ENCODE peak calls at places on chromosome 14, in four cellular contexts. One of them, this sample, is unnamed.

GRCh38 chr14:93156693-93157369 is 27.9 kb downstream of the MOAP1 start:
- DNase-seq in upper lobe of right lung: no peak
- DNase-seq in lung: no peak
- DNase-seq in fibroblast of pulmonary artery: no peak
- DNase-seq in this sample: peak

GRCh38 chr14:88831285-88831684 is 6.8 kb downstream of the TTC8 start:
- DNase-seq in lung: no peak
- DNase-seq in upper lobe of right lung: no peak
- DNase-seq in fibroblast of pulmonary artery: peak
- DNase-seq in this sample: peak

GRCh38 chr14:85564841-85565527 is 35.0 kb downstream of the FLRT2 start:
- DNase-seq in upper lobe of right lung: no peak
- DNase-seq in fibroblast of pulmonary artery: no peak
- DNase-seq in lung: no peak
- DNase-seq in this sample: no peak

GRCh38 chr14:94088516-94088915 is 7.4 kb downstream of the IFI27L1 start:
- DNase-seq in lung: no peak
- DNase-seq in upper lobe of right lung: no peak
- DNase-seq in fibroblast of pulmonary artery: peak
- DNase-seq in this sample: peak

GRCh38 chr14:91295851-91296796 is 51.6 kb upstream of the GPR68 start:
- DNase-seq in lung: no peak
- DNase-seq in fibroblast of pulmonary artery: no peak
- DNase-seq in upper lobe of right lung: no peak
- DNase-seq in this sample: no peak

GRCh38 chr14:46951103-46951502 is 299.5 kb upstream of the RPL10L start:
- DNase-seq in lung: no peak
- DNase-seq in fibroblast of pulmonary artery: no peak
- DNase-seq in upper lobe of right lung: no peak
- DNase-seq in this sample: no peak

GRCh38 chr14:51070732-51071131 is 24.2 kb downstream of the TRIM9 start:
- DNase-seq in fibroblast of pulmonary artery: no peak
- DNase-seq in upper lobe of right lung: no peak
- DNase-seq in lung: no peak
- DNase-seq in this sample: no peak

GRCh38 chr14:98733536-98733935 is 538.5 kb downstream of the BCL11B start:
- DNase-seq in upper lobe of right lung: no peak
- DNase-seq in fibroblast of pulmonary artery: no peak
- DNase-seq in lung: no peak
- DNase-seq in this sample: no peak

GRCh38 chr14:69345402-69345801 is 52.7 kb downstream of the ERH start:
- DNase-seq in lung: no peak
- DNase-seq in upper lobe of right lung: no peak
- DNase-seq in fibroblast of pulmonary artery: no peak
- DNase-seq in this sample: no peak

GRCh38 chr14:53955671-53956426 is 776 bp downstream of the BMP4 start:
- DNase-seq in fibroblast of pulmonary artery: peak
- DNase-seq in lung: peak
- DNase-seq in upper lobe of right lung: peak
- DNase-seq in this sample: peak

GRCh38 chr14:38210168-38210567 is 2.5 kb downstream of the SSTR1 start:
- DNase-seq in upper lobe of right lung: no peak
- DNase-seq in lung: no peak
- DNase-seq in fibroblast of pulmonary artery: peak
- DNase-seq in this sample: peak

GRCh38 chr14:58978336-58978735 is 210.1 kb upstream of the DAAM1 start:
- DNase-seq in lung: no peak
- DNase-seq in fibroblast of pulmonary artery: peak
- DNase-seq in upper lobe of right lung: no peak
- DNase-seq in this sample: no peak

GRCh38 chr14:33285902-33286700 is 347.4 kb downstream of the NPAS3 start:
- DNase-seq in fibroblast of pulmonary artery: no peak
- DNase-seq in lung: no peak
- DNase-seq in upper lobe of right lung: no peak
- DNase-seq in this sample: no peak

GRCh38 chr14:99737956-99738667 is 54.0 kb downstream of the CYP46A1 start:
- DNase-seq in lung: no peak
- DNase-seq in fibroblast of pulmonary artery: no peak
- DNase-seq in upper lobe of right lung: no peak
- DNase-seq in this sample: no peak

GRCh38 chr14:90649096-90649495 is 167.1 kb downstream of the TTC7B start:
- DNase-seq in lung: no peak
- DNase-seq in fibroblast of pulmonary artery: peak
- DNase-seq in upper lobe of right lung: no peak
- DNase-seq in this sample: no peak

GRCh38 chr14:74577948-74578275 is 34.1 kb downstream of the LTBP2 start:
- DNase-seq in fibroblast of pulmonary artery: no peak
- DNase-seq in upper lobe of right lung: no peak
- DNase-seq in lung: no peak
- DNase-seq in this sample: no peak

GRCh38 chr14:56886471-56887062 is 76.3 kb upstream of the OTX2 start:
- DNase-seq in fibroblast of pulmonary artery: no peak
- DNase-seq in upper lobe of right lung: no peak
- DNase-seq in lung: no peak
- DNase-seq in this sample: no peak

GRCh38 chr14:95359974-95360826 is 40.5 kb upstream of the CLMN start:
- DNase-seq in fibroblast of pulmonary artery: no peak
- DNase-seq in lung: no peak
- DNase-seq in upper lobe of right lung: no peak
- DNase-seq in this sample: no peak

GRCh38 chr14:51006781-51007211 is 62.5 kb upstream of the PYGL start:
- DNase-seq in upper lobe of right lung: no peak
- DNase-seq in lung: peak
- DNase-seq in fibroblast of pulmonary artery: peak
- DNase-seq in this sample: peak

GRCh38 chr14:105466491-105467248 is 8.0 kb upstream of the CRIP2 start:
- DNase-seq in upper lobe of right lung: no peak
- DNase-seq in fibroblast of pulmonary artery: no peak
- DNase-seq in lung: no peak
- DNase-seq in this sample: no peak

GRCh38 chr14:45038865-45039264 is 45.1 kb upstream of the PRPF39 start:
- DNase-seq in lung: no peak
- DNase-seq in fibroblast of pulmonary artery: no peak
- DNase-seq in upper lobe of right lung: no peak
- DNase-seq in this sample: no peak

GRCh38 chr14:104871656-104872468 is 6.8 kb downstream of the CEP170B start:
- DNase-seq in fibroblast of pulmonary artery: no peak
- DNase-seq in upper lobe of right lung: no peak
- DNase-seq in lung: no peak
- DNase-seq in this sample: no peak

GRCh38 chr14:59868021-59868420 is 2.6 kb downstream of the RTN1 start:
- DNase-seq in upper lobe of right lung: no peak
- DNase-seq in fibroblast of pulmonary artery: no peak
- DNase-seq in lung: no peak
- DNase-seq in this sample: no peak

GRCh38 chr14:58964598-58964928 is 223.9 kb upstream of the DAAM1 start:
- DNase-seq in lung: no peak
- DNase-seq in fibroblast of pulmonary artery: no peak
- DNase-seq in upper lobe of right lung: no peak
- DNase-seq in this sample: no peak

GRCh38 chr14:75661499-75661814 is 411 bp downstream of the TTLL5 start:
- DNase-seq in upper lobe of right lung: no peak
- DNase-seq in lung: no peak
- DNase-seq in fibroblast of pulmonary artery: no peak
- DNase-seq in this sample: no peak

GRCh38 chr14:70713096-70713875 is 71.6 kb downstream of the TTC9 start:
- DNase-seq in lung: no peak
- DNase-seq in fibroblast of pulmonary artery: no peak
- DNase-seq in upper lobe of right lung: no peak
- DNase-seq in this sample: no peak

GRCh38 chr14:60514378-60515243 is 5.7 kb downstream of the SIX6 start:
- DNase-seq in upper lobe of right lung: peak
- DNase-seq in fibroblast of pulmonary artery: no peak
- DNase-seq in lung: no peak
- DNase-seq in this sample: no peak

GRCh38 chr14:80965041-80965440 is 9.6 kb downstream of the TSHR start:
- DNase-seq in fibroblast of pulmonary artery: no peak
- DNase-seq in lung: no peak
- DNase-seq in upper lobe of right lung: no peak
- DNase-seq in this sample: peak

GRCh38 chr14:34912182-34912581 is 37.0 kb upstream of the BAZ1A start:
- DNase-seq in fibroblast of pulmonary artery: no peak
- DNase-seq in upper lobe of right lung: no peak
- DNase-seq in lung: no peak
- DNase-seq in this sample: no peak

GRCh38 chr14:22976620-22977433 is 5.5 kb downstream of the AJUBA start:
- DNase-seq in upper lobe of right lung: no peak
- DNase-seq in fibroblast of pulmonary artery: peak
- DNase-seq in lung: peak
- DNase-seq in this sample: peak

GRCh38 chr14:96178674-96179321 is 25.8 kb upstream of the BDKRB2 start:
- DNase-seq in fibroblast of pulmonary artery: no peak
- DNase-seq in lung: no peak
- DNase-seq in upper lobe of right lung: no peak
- DNase-seq in this sample: no peak

GRCh38 chr14:101177301-101178055 is 274.0 kb upstream of the RTL1 start:
- DNase-seq in upper lobe of right lung: peak
- DNase-seq in fibroblast of pulmonary artery: no peak
- DNase-seq in lung: no peak
- DNase-seq in this sample: no peak

GRCh38 chr14:100304825-100305445 is 1.3 kb downstream of the SLC25A29 start:
- DNase-seq in fibroblast of pulmonary artery: no peak
- DNase-seq in upper lobe of right lung: peak
- DNase-seq in lung: peak
- DNase-seq in this sample: peak

GRCh38 chr14:37668646-37669045 is 73.2 kb downstream of the TTC6 start:
- DNase-seq in lung: no peak
- DNase-seq in upper lobe of right lung: no peak
- DNase-seq in fibroblast of pulmonary artery: peak
- DNase-seq in this sample: peak

GRCh38 chr14:96221841-96222240 is 17.2 kb downstream of the BDKRB2 start:
- DNase-seq in fibroblast of pulmonary artery: no peak
- DNase-seq in upper lobe of right lung: no peak
- DNase-seq in lung: no peak
- DNase-seq in this sample: no peak

GRCh38 chr14:61282746-61283145 is 1.6 kb upstream of the TMEM30B start:
- DNase-seq in fibroblast of pulmonary artery: no peak
- DNase-seq in lung: no peak
- DNase-seq in upper lobe of right lung: no peak
- DNase-seq in this sample: peak

GRCh38 chr14:24235804-24236688 is 3.3 kb downstream of the GMPR2 start:
- DNase-seq in lung: no peak
- DNase-seq in upper lobe of right lung: no peak
- DNase-seq in fibroblast of pulmonary artery: no peak
- DNase-seq in this sample: no peak

GRCh38 chr14:24965934-24966593 is 83.9 kb downstream of the STXBP6 start:
- DNase-seq in upper lobe of right lung: no peak
- DNase-seq in fibroblast of pulmonary artery: peak
- DNase-seq in lung: no peak
- DNase-seq in this sample: peak

GRCh38 chr14:62289471-62289870 is 527.3 kb downstream of the SNAPC1 start:
- DNase-seq in lung: no peak
- DNase-seq in upper lobe of right lung: no peak
- DNase-seq in fibroblast of pulmonary artery: no peak
- DNase-seq in this sample: peak
- H3K4me3 ChIP-seq in lung: no peak
- H3K4me3 ChIP-seq in upper lobe of right lung: no peak
- H3K4me3 ChIP-seq in fibroblast of pulmonary artery: no peak
- H3K4me3 ChIP-seq in this sample: no peak

GRCh38 chr14:31943861-31944255 is 133.2 kb upstream of the ARHGAP5 start:
- DNase-seq in upper lobe of right lung: no peak
- DNase-seq in fibroblast of pulmonary artery: no peak
- DNase-seq in lung: no peak
- DNase-seq in this sample: no peak
- H3K4me3 ChIP-seq in upper lobe of right lung: no peak
- H3K4me3 ChIP-seq in fibroblast of pulmonary artery: no peak
- H3K4me3 ChIP-seq in lung: no peak
- H3K4me3 ChIP-seq in this sample: no peak

DNA sequence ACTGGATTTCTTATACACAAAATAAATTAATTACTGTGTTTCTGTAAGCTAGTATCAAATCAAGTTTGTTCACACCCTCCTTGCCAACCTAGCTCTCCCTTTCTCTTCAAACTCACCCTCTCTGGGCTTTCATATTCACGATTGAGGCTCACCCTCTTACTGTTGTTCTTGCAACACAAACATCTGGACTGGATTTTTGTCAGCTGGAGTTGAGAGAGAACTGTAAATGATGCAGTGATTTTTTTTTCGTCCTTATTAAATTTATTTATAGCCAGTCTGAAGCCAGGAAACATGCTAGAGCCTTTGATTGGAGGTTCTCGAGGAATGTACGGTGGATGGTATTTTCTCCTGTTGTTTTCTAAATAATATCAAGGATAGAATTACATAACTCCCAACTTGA is 485.1 kb downstream of the ZFP36L1 start:
- DNase-seq in fibroblast of pulmonary artery: peak
- DNase-seq in lung: no peak
- DNase-seq in upper lobe of right lung: no peak
- DNase-seq in this sample: no peak
- H3K4me3 ChIP-seq in fibroblast of pulmonary artery: no peak
- H3K4me3 ChIP-seq in lung: no peak
- H3K4me3 ChIP-seq in upper lobe of right lung: no peak
- H3K4me3 ChIP-seq in this sample: no peak

GRCh38 chr14:55316528-55316927 is 45.3 kb downstream of the FBXO34 start:
- DNase-seq in fibroblast of pulmonary artery: no peak
- DNase-seq in upper lobe of right lung: no peak
- DNase-seq in lung: no peak
- DNase-seq in this sample: no peak
- H3K4me3 ChIP-seq in fibroblast of pulmonary artery: no peak
- H3K4me3 ChIP-seq in upper lobe of right lung: no peak
- H3K4me3 ChIP-seq in lung: no peak
- H3K4me3 ChIP-seq in this sample: no peak

GRCh38 chr14:64493455-64493854 is 10.2 kb downstream of the ZBTB25 start:
- DNase-seq in fibroblast of pulmonary artery: no peak
- DNase-seq in lung: no peak
- DNase-seq in upper lobe of right lung: no peak
- DNase-seq in this sample: no peak
- H3K4me3 ChIP-seq in fibroblast of pulmonary artery: no peak
- H3K4me3 ChIP-seq in lung: no peak
- H3K4me3 ChIP-seq in upper lobe of right lung: no peak
- H3K4me3 ChIP-seq in this sample: no peak

DNA sequence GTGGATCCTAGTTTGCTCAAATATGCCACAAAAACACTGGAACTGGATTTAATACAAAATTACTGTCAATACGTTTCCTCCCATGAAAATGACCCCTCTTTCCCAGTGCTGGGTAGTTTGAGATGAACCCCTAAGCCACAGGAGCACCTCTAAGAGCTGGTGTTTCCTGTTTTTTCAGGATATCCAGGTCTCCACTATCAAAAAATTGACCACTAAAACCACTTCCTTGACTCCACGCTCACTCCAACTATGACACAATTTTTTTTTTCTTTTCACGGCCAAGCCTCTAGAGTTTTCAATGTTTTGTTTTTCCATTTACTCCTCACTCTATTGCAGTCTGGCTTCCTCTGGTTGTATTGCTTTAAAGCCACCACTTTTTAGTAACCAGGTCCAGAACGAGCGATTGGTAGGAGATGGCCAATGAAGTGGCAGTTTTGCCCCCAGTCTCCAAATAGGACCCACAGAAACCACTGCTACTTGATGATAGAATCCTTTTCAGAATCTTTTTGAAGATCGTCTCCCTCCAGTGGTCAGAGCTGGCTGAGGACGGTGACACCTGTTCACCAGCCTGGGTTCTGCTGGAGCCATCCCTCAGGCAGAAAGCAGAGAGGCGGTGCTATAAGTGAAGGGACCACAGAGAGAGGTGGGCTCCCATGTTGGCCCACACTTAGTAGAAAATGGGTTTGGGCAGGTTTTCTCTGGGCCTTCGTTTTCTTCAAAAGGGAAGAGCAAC is 454.4 kb downstream of the VRK1 start:
- DNase-seq in upper lobe of right lung: no peak
- DNase-seq in fibroblast of pulmonary artery: no peak
- DNase-seq in lung: no peak
- DNase-seq in this sample: no peak
- H3K4me3 ChIP-seq in upper lobe of right lung: no peak
- H3K4me3 ChIP-seq in fibroblast of pulmonary artery: no peak
- H3K4me3 ChIP-seq in lung: no peak
- H3K4me3 ChIP-seq in this sample: no peak